ENCODE peak calls at places on chromosomes 4 and X, in four cellular contexts. Q is endothelial cell of umbilical vein, I is keratinocyte, J is K562. E is an unnamed sample. For H3K9me1, the result is how much of the 10 kb centered on the place peaks cover.

GRCh38 chr4:87543835-87544461 is 14.8 kb upstream of the SPARCL1 start:
- DNase-seq in Q (peak), I (no peak), J (peak), E (peak)

GRCh38 chr4:68375667-68376559 is 26.0 kb upstream of the YTHDC1 start:
- DNase-seq in Q (peak), I (no peak), J (peak), E (peak)

GRCh38 chr4:80243274-80244018 is 23.0 kb upstream of the FGF5 start:
- DNase-seq in Q (no peak), I (no peak), J (no peak), E (no peak)

GRCh38 chrX:27336466-27337091 is 126.6 kb downstream of the PPP4R3C start:
- DNase-seq in Q (peak), I (no peak), J (peak), E (peak)

GRCh38 chr4:1839306-1839705 is 16.6 kb downstream of the LETM1 start:
- DNase-seq in Q (no peak), I (no peak), J (no peak), E (no peak)

GRCh38 chr4:110878992-110879391 is 256.1 kb upstream of the PITX2 start:
- DNase-seq in Q (no peak), I (no peak), J (no peak), E (no peak)

GRCh38 chr4:113657834-113658233 is 103.7 kb downstream of the CAMK2D start:
- DNase-seq in Q (peak), I (no peak), J (no peak), E (peak)

GRCh38 chr4:121900132-121900983 is 30.1 kb upstream of the BBS7 start:
- DNase-seq in Q (peak), I (no peak), J (peak), E (peak)

GRCh38 chr4:77959566-77960338 is 97.1 kb downstream of the MRPL1 start:
- DNase-seq in Q (peak), I (peak), J (peak), E (peak)

GRCh38 chrX:3713225-3713936 is at the start of gene PRKX:
- DNase-seq in Q (peak), I (no peak), J (peak), E (peak)

GRCh38 chrX:47311857-47312774 is 58.3 kb upstream of the ZNF157 start:
- DNase-seq in Q (peak), I (no peak), J (peak), E (peak)

GRCh38 chr4:4782969-4783368 is 76.5 kb upstream of the MSX1 start:
- DNase-seq in Q (no peak), I (no peak), J (no peak), E (peak)

GRCh38 chr4:16579866-16580265 is 318.6 kb downstream of the LDB2 start:
- DNase-seq in Q (no peak), I (no peak), J (no peak), E (peak)

GRCh38 chrX:132401935-132402334 is 86.9 kb downstream of the MBNL3 start:
- DNase-seq in Q (no peak), I (peak), J (no peak), E (peak)

GRCh38 chr4:55534306-55534705 is 12.4 kb downstream of the CLOCK start:
- DNase-seq in Q (no peak), I (no peak), J (no peak), E (no peak)

GRCh38 chr4:55524844-55525571 is 21.7 kb downstream of the CLOCK start:
- DNase-seq in Q (no peak), I (no peak), J (no peak), E (peak)

GRCh38 chr4:55530167-55530566 is 16.5 kb downstream of the CLOCK start:
- DNase-seq in Q (no peak), I (no peak), J (no peak), E (no peak)

GRCh38 chr4:55528495-55528894 is 18.2 kb downstream of the CLOCK start:
- DNase-seq in Q (no peak), I (no peak), J (no peak), E (no peak)
- H3K9me1 ChIP-seq in Q (under half), I (under half), J (under half), E (under half)

GRCh38 chr4:26083987-26084386 is 170.0 kb downstream of the SMIM20 start:
- DNase-seq in Q (no peak), I (peak), J (no peak), E (peak)
- TF ChIP-seq CTCF in Q (no peak), I (no peak), J (no peak), E (no peak)

GRCh38 chr4:833156-833555 is 7.2 kb upstream of the CPLX1 start:
- DNase-seq in Q (no peak), I (no peak), J (no peak), E (no peak)
- H3K9me1 ChIP-seq in Q (under half), I (under half), J (under half), E (under half)

DNA sequence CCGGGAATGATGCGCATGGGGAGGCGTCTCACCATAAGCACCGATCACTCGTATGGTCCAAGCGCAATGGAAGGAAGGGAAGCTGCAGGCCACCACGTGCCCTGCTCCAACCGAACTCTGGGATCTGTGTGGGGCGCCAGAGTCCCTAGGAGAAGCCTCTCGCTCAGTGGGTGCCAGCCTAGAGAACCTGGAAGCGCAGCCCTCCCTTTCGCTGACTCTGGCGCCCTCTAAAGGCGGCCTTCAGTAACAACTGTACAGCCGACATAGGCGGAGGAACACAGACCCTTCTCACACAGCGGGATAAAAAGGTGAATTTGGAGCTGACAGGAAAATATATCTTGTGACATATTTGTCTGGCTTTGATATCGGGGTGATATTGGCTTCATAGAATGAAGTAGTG is 76.0 kb downstream of the INTS6L start:
- DNase-seq in Q (peak), I (no peak), J (peak), E (peak)
- TF ChIP-seq CTCF in Q (peak), I (peak), J (peak), E (peak)

GRCh38 chr4:42458686-42459085 is 61.4 kb downstream of the SHISA3 start:
- DNase-seq in Q (no peak), I (no peak), J (no peak), E (no peak)

GRCh38 chr4:42454755-42455154 is 57.5 kb downstream of the SHISA3 start:
- DNase-seq in Q (no peak), I (no peak), J (no peak), E (no peak)

GRCh38 chr4:42452823-42453222 is 55.5 kb downstream of the SHISA3 start:
- DNase-seq in Q (no peak), I (no peak), J (no peak), E (no peak)

DNA sequence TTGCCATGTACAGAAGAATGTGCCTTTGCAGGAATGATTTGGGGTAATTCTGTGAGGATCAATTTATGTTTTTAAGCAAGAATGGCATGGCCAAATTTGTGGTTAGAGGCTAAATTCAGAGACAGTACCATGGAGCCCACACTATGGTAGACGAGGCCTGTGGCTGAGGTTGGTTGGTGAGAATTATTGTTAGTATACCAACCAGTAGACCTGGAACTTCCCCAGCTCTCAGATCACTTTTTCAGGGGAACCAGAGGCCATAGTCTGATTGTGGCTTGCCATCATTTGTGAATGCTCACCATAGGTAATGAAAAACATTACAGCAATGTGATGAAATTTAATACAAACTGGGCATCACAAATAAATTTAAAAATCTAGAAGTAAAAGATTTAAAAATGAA is 56.3 kb downstream of the SHISA3 start:
- DNase-seq in Q (no peak), I (no peak), J (no peak), E (no peak)
- H3K9me1 ChIP-seq in Q (under half), I (under half), J (under half), E (under half)

GRCh38 chr4:184288451-184289178 is 70.9 kb upstream of the ENPP6 start:
- DNase-seq in Q (no peak), I (no peak), J (no peak), E (no peak)

GRCh38 chr4:184286346-184286745 is 68.7 kb upstream of the ENPP6 start:
- DNase-seq in Q (no peak), I (no peak), J (no peak), E (no peak)

GRCh38 chr4:184289179-184289535 is 71.5 kb upstream of the ENPP6 start:
- DNase-seq in Q (no peak), I (no peak), J (no peak), E (no peak)

GRCh38 chr4:184284742-184285141 is 67.1 kb upstream of the ENPP6 start:
- DNase-seq in Q (no peak), I (no peak), J (no peak), E (no peak)

DNA sequence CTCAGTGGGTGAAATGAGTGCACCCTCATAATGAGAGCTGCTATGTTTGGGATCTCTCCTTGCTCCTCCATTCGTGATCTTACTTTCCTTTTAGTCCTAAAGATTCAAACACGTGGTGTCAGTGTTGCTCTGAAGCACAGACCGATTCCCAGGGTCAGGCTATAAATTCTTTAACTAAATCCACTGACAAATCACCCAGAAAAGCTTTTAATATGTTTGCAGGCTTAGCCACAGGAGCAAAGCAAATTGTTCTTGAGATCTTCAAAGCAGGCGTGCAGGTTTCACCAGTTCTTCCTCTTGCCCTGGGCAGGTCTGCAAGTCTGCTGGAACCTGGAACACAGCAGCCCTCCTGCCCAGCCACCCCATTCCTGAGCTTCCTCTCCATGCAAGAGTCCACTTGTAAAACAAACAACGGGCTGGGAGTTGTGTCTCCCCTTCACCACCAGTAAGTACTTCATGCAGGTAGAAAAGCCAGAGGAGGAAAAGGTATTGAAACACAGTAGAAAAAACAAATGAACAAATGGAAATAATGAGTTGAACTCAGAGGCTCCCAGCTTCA is 70.1 kb upstream of the ENPP6 start:
- DNase-seq in Q (peak), I (no peak), J (no peak), E (peak)
- TF ChIP-seq CTCF in Q (no peak), I (peak), J (peak), E (peak)

GRCh38 chrX:129115104-129115503 is 408.2 kb downstream of the SMARCA1 start:
- DNase-seq in Q (peak), I (no peak), J (peak), E (peak)

GRCh38 chrX:129115935-129116334 is 407.4 kb downstream of the SMARCA1 start:
- DNase-seq in Q (no peak), I (no peak), J (no peak), E (no peak)

DNA sequence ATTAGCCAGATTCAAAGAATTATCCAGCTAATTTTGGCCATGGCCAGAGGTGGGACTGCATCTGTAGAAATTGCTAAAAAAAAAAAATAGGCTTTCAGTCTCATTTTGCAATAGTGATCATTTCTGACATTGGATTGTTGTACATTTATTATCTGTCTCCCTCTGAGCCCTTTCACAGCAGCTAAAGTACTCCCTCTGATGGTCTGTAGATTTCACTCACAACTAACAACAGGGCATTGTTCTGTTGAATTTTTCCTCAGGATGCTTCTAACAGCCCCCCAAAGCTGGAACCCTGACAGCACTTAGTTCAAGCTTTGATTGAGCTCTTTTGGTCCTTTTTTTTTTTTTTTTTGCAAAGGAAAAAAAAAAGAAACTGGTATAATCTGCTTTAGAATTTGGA is 406.6 kb downstream of the SMARCA1 start:
- DNase-seq in Q (no peak), I (no peak), J (no peak), E (no peak)
- H3K9me1 ChIP-seq in Q (under half), I (under half), J (under half), E (under half)

GRCh38 chr4:189507060-189507459 is 433.6 kb upstream of the FRG1 start:
- DNase-seq in Q (no peak), I (no peak), J (no peak), E (no peak)
- TF ChIP-seq CTCF in Q (no peak), I (no peak), J (no peak), E (no peak)

E was measured in IMR-90.